ENCODE peak calls at places on chromosomes 5 and 9, in five cellular contexts. T, C, U, E and Z are unnamed samples.

GRCh38 chr5:24232929-24233328 is 411.8 kb downstream of the CDH10 start:
- DNase-seq in U (no peak), E (no peak), C (no peak), T (no peak), Z (no peak)

GRCh38 chr9:110531776-110532175 is 47.8 kb downstream of the SVEP1 start:
- DNase-seq in U (peak), E (no peak), T (peak), C (no peak), Z (peak)

GRCh38 chr9:16058131-16058549 is 505.3 kb downstream of the CCDC171 start:
- DNase-seq in C (no peak), T (peak), U (peak), E (peak), Z (peak)

GRCh38 chr5:95848701-95849100 is 26.2 kb upstream of the GLRX start:
- DNase-seq in T (no peak), C (no peak), E (no peak), U (peak), Z (peak)

GRCh38 chr5:10831416-10831815 is 70.4 kb upstream of the DAP start:
- DNase-seq in C (no peak), U (peak), T (peak), E (no peak), Z (peak)

GRCh38 chr9:109228093-109228642 is 61.1 kb upstream of the FRRS1L start:
- DNase-seq in T (no peak), U (no peak), E (no peak), C (no peak), Z (no peak)

GRCh38 chr5:132807163-132807838 is 5.8 kb upstream of the SOWAHA start:
- DNase-seq in C (no peak), U (no peak), E (peak), T (no peak), Z (peak)

GRCh38 chr9:113536483-113537226 is 73.1 kb downstream of the RGS3 start:
- DNase-seq in E (no peak), T (no peak), U (no peak), C (no peak), Z (no peak)

GRCh38 chr9:98874721-98875255 is 67.3 kb downstream of the GALNT12 start:
- DNase-seq in C (no peak), E (no peak), U (no peak), T (no peak), Z (no peak)

GRCh38 chr9:109248133-109248581 is 72.7 kb downstream of the EPB41L4B start:
- DNase-seq in U (peak), T (no peak), E (no peak), C (no peak), Z (peak)

GRCh38 chr9:125810161-125810560 is 63.0 kb downstream of the PBX3 start:
- DNase-seq in T (no peak), C (no peak), U (no peak), E (no peak), Z (no peak)

GRCh38 chr5:148374693-148375360 is 8.9 kb upstream of the FBXO38 start:
- DNase-seq in C (no peak), E (peak), U (peak), T (peak), Z (peak)

GRCh38 chr9:1490341-1491115 is 440.4 kb downstream of the DMRT2 start:
- DNase-seq in E (peak), T (peak), C (no peak), U (no peak), Z (no peak)

GRCh38 chr5:172872997-172873491 is 39.0 kb downstream of the ERGIC1 start:
- DNase-seq in C (no peak), U (peak), E (no peak), T (no peak), Z (peak)

GRCh38 chr9:88593537-88594185 is 58.7 kb downstream of the NXNL2 start:
- DNase-seq in U (peak), C (no peak), E (peak), T (peak), Z (peak)

GRCh38 chr9:2802494-2802921 is 41.4 kb downstream of the PUM3 start:
- DNase-seq in C (no peak), E (no peak), U (peak), T (no peak), Z (peak)

GRCh38 chr9:131467214-131467935 is 35.3 kb upstream of the POMT1 start:
- DNase-seq in T (no peak), U (no peak), C (no peak), E (no peak), Z (no peak)